ENCODE peak calls at places on chromosomes 5 and 9, in nine cellular contexts. V is NCI-H1105; Q is EH; X is lower lobe of right lung; N is stimulated activated CD4-positive, alpha-beta T cell treated with anti-CD3 and anti-CD28 coated beads, TNF-alpha, amount 100 ng/mL, for 24 hours; G is iris pigment epithelial cell; P is activated T-cell treated with anti-CD3 and anti-CD28 coated beads for 1 hour; R is MV-4-11; U is occipital lobe. D is an unnamed sample.
A peak's percentile ranks its signal among the peaks of the same experiment; 100 is the strongest.

GRCh38 chr5:61449756-61450155 is 117.7 kb downstream of the ZSWIM6 start:
- DNase-seq in Q (no peak), P (no peak), R (no peak), U (no peak), G (no peak), N (no peak), V (no peak), X (no peak), D (no peak)

GRCh38 chr5:137657073-137657472 is 78.8 kb downstream of the KLHL3 start:
- DNase-seq in G (no peak), R (no peak), U (no peak), V (no peak), Q (no peak), P (no peak), N (no peak), X (no peak), D (no peak)

GRCh38 chr5:67149933-67150523 is 46.6 kb downstream of the CD180 start:
- DNase-seq in R (no peak), G (peak; percentile 47), N (no peak), Q (peak; percentile 47), P (no peak), V (no peak), U (no peak), X (no peak), D (no peak)

GRCh38 chr9:92655896-92656536 is 13.9 kb downstream of the IPPK start:
- DNase-seq in V (no peak), Q (no peak), G (no peak), N (no peak), X (no peak), R (no peak), P (no peak), U (no peak), D (no peak)

GRCh38 chr5:105475401-105475800 is 1912.8 kb upstream of the NUDT12 start:
- DNase-seq in Q (no peak), N (no peak), V (peak; percentile 10), X (no peak), R (no peak), G (no peak), P (no peak), U (no peak), D (no peak)

GRCh38 chr9:95137587-95138145 is 179.8 kb downstream of the FANCC start:
- DNase-seq in Q (no peak), R (no peak), X (no peak), V (peak; percentile 67), P (no peak), N (no peak), G (no peak), U (no peak), D (no peak)

GRCh38 chr5:167866797-167867196 is 424.6 kb upstream of the WWC1 start:
- DNase-seq in N (no peak), U (no peak), Q (no peak), X (no peak), G (no peak), P (no peak), R (no peak), V (no peak), D (no peak)

GRCh38 chr9:127574089-127574921 is 37.8 kb upstream of the STXBP1 start:
- DNase-seq in U (no peak), P (no peak), N (no peak), V (peak; percentile 91), X (peak; percentile 73), Q (peak; percentile 76), G (no peak), R (no peak), D (no peak)

GRCh38 chr9:138105561-138106505 is 228.3 kb downstream of the CACNA1B start:
- DNase-seq in N (no peak), U (no peak), X (no peak), G (no peak), V (no peak), P (no peak), Q (no peak), R (no peak), D (no peak)

D was measured in head of caudate nucleus.